ENCODE peak calls at places on chromosome X, in eight cellular contexts. E is psoas muscle, G is Panc1, Q is ascending aorta, A is foreskin keratinocyte, W is esophagus squamous epithelium, S is fibroblast of lung, H is spleen. L is an unnamed sample.

GRCh38 chrX:13007519-13008188 is 32.7 kb downstream of the TMSB4X start:
- DNase-seq in W (no peak), E (no peak), Q (no peak), H (no peak), G (no peak), S (peak; percentile 46), A (no peak), L (no peak)

GRCh38 chrX:72114306-72114705 is 17.4 kb downstream of the RTL5 start:
- DNase-seq in H (no peak), A (no peak), W (no peak), Q (no peak), S (no peak), E (no peak), G (no peak), L (no peak)

GRCh38 chrX:130836447-130836846 is 66.6 kb downstream of the ENOX2 start:
- DNase-seq in W (no peak), Q (no peak), A (no peak), G (no peak), E (no peak), H (no peak), S (no peak), L (no peak)

GRCh38 chrX:96837808-96838207 is 45.9 kb upstream of the RPA4 start:
- DNase-seq in S (peak; percentile 8), Q (no peak), W (no peak), G (no peak), A (peak; percentile 26), E (no peak), H (no peak), L (no peak)

GRCh38 chrX:153551135-153551534 is 33.7 kb downstream of the ATP2B3 start:
- DNase-seq in E (no peak), G (no peak), H (no peak), W (no peak), S (no peak), A (no peak), Q (no peak), L (no peak)

GRCh38 chrX:34918856-34919255 is 23.7 kb upstream of the FAM47B start:
- DNase-seq in S (peak; percentile 69), A (no peak), H (no peak), E (no peak), W (no peak), G (no peak), Q (no peak), L (peak; percentile 2)

GRCh38 chrX:1421433-1422134 is 29.7 kb upstream of the SLC25A6 start:
- DNase-seq in A (no peak), H (peak; percentile 21), S (no peak), G (no peak), W (no peak), Q (no peak), E (no peak), L (no peak)

GRCh38 chrX:54492340-54492739 is 3.7 kb downstream of the FGD1 start:
- DNase-seq in H (no peak), A (no peak), Q (peak; percentile 74), G (no peak), E (peak; percentile 64), W (no peak), S (peak; percentile 47), L (no peak)

GRCh38 chrX:73400136-73400748 is 46.6 kb upstream of the CDX4 start:
- DNase-seq in Q (no peak), S (no peak), G (no peak), H (no peak), W (no peak), E (no peak), A (no peak), L (no peak)

GRCh38 chrX:153627675-153628111 is 19.3 kb upstream of the DUSP9 start:
- DNase-seq in A (no peak), Q (no peak), G (no peak), S (no peak), W (no peak), E (peak; percentile 30), H (no peak), L (no peak)

GRCh38 chrX:46601283-46601682 is 27.7 kb downstream of the CHST7 start:
- DNase-seq in Q (no peak), G (no peak), W (no peak), H (no peak), S (peak; percentile 84), A (no peak), E (no peak), L (no peak)

GRCh38 chrX:11929476-11929875 is 171.4 kb downstream of the MSL3 start:
- DNase-seq in W (no peak), A (peak; percentile 7), Q (no peak), S (no peak), H (no peak), G (no peak), E (no peak), L (no peak)

GRCh38 chrX:18994713-18995112 is 10.8 kb upstream of the PHKA2 start:
- DNase-seq in H (no peak), G (no peak), S (peak; percentile 86), Q (no peak), E (no peak), A (peak; percentile 64), W (no peak), L (no peak)

GRCh38 chrX:40247382-40247781 is 149.6 kb upstream of the BCOR start:
- DNase-seq in Q (no peak), A (no peak), W (no peak), E (no peak), G (no peak), S (no peak), H (no peak), L (no peak)

GRCh38 chrX:15797707-15798106 is 7.4 kb downstream of the ZRSR2 start:
- DNase-seq in G (no peak), H (no peak), S (no peak), A (no peak), E (no peak), Q (no peak), W (no peak), L (no peak)

GRCh38 chrX:17564689-17565409 is 172.4 kb upstream of the SCML1 start:
- DNase-seq in W (no peak), Q (no peak), S (peak; percentile 73), A (no peak), H (no peak), G (no peak), E (peak; percentile 59), L (no peak)

DNA sequence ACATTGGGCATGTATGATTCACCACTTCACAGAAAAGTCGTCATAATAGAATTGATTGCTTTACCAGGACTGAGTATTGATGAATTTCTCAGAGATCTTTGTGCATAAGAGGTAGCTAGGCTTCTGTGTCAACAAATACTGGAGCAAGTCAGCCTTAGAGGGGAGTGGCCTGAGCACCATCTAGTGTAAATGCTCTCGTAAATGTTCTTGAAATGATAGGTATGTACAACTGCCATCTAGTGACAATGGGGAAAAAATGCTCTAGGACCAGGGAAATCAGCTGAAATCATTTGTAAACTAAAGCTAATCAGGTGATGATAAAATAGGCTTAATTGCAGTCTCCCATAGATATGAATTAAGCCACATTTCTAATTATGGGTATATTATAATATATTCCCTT is 309.4 kb upstream of the FMR1 start:
- DNase-seq in G (no peak), W (no peak), S (no peak), A (no peak), H (no peak), Q (no peak), E (no peak), L (no peak)
- TF ChIP-seq CTCF in G (no peak), W (no peak), S (no peak), A (no peak), H (no peak), Q (no peak), E (no peak), L (no peak)

GRCh38 chrX:104918122-104918521 is 302.4 kb downstream of the TEX13A start:
- DNase-seq in A (no peak), W (no peak), S (no peak), H (no peak), E (no peak), G (no peak), Q (no peak), L (no peak)

DNA sequence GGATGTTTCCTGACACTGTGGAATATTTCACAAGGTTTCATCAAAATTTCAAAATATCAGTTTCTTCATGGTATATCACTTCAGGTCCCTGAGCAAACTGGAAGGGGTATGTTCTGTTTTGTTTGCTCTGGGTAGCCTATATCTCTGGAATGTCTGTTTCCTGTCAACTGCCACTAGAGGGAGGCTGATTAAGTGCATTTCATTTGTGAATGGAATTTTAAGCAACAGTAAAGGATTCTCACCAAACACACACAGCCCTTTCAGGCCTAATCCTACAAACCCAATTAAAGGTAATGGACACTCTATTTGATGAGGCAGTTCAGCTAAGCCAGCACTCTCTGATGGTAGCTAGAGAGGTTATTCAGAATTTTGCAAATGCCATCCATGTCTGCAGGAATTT is 307.1 kb downstream of the TEX13A start:
- DNase-seq in H (no peak), E (no peak), W (no peak), S (peak; percentile 0), G (no peak), Q (no peak), A (no peak), L (no peak)
- TF ChIP-seq CTCF in H (no peak), E (peak; percentile 33), W (no peak), S (no peak), G (peak; percentile 63), Q (peak; percentile 19), A (peak; percentile 56), L (peak; percentile 61)

GRCh38 chrX:70664726-70665125 is 220.1 kb downstream of the DLG3 start:
- DNase-seq in E (no peak), S (peak; percentile 42), H (no peak), Q (no peak), A (no peak), W (no peak), G (no peak), L (no peak)
- TF ChIP-seq CTCF in E (no peak), S (peak; percentile 32), H (no peak), Q (no peak), A (peak; percentile 54), W (no peak), G (peak; percentile 49), L (peak; percentile 57)

GRCh38 chrX:43733699-43734098 is 77.6 kb downstream of the MAOA start:
- DNase-seq in G (no peak), S (no peak), E (no peak), W (no peak), A (no peak), Q (no peak), H (no peak), L (no peak)

GRCh38 chrX:43735534-43735933 is 79.4 kb downstream of the MAOA start:
- DNase-seq in G (no peak), S (no peak), A (no peak), E (no peak), Q (no peak), H (no peak), W (no peak), L (no peak)

GRCh38 chrX:43735957-43736356 is 79.9 kb downstream of the MAOA start:
- DNase-seq in H (no peak), G (no peak), E (no peak), Q (no peak), W (no peak), A (no peak), S (no peak), L (no peak)

GRCh38 chrX:43731086-43731485 is 75.0 kb downstream of the MAOA start:
- DNase-seq in G (no peak), S (no peak), W (no peak), Q (no peak), E (no peak), A (no peak), H (no peak), L (no peak)

DNA sequence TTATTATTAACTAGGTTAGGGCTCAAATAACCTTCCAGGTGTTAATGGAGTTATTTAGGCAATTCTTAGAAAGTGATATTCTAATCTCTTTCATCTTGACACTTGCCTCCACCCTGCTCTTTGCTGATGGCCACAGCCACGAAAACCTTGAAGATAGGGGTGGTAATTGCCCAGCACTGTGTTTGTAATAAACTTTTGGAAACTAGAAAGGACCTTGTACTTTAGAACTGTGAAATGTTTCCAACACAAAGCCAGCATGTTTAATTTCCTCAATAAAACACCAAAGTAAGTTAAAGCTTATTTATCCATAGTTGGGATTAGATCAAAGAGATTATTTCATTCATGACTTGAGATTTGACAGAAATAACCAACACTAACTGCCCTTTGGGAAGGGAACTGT is 78.3 kb downstream of the MAOA start:
- DNase-seq in Q (no peak), E (no peak), G (no peak), H (no peak), S (no peak), W (no peak), A (no peak), L (no peak)
- TF ChIP-seq CTCF in Q (no peak), E (no peak), G (no peak), H (no peak), S (no peak), W (no peak), A (no peak), L (no peak)